ENCODE peak calls at places on chromosomes 7 and 10, in nine cellular contexts. N is kidney, X is astrocyte, T is fibroblast of mammary gland, O is cardiac muscle cell, D is RWPE1, A is tibial nerve, R is cardiac fibroblast, Y is neural progenitor cell. S is an unnamed sample.
A peak's percentile ranks its signal among the peaks of the same experiment; 100 is the strongest.

GRCh38 chr10:13853854-13854253 is 267.1 kb downstream of the PRPF18 start:
- DNase-seq in N (no peak), X (peak; percentile 67), T (no peak), O (no peak), D (no peak), A (no peak), R (peak; percentile 50), Y (no peak), S (no peak)

GRCh38 chr10:107440741-107441140 is 276.2 kb upstream of the SORCS1 start:
- DNase-seq in N (no peak), X (no peak), T (no peak), O (no peak), D (no peak), A (no peak), R (no peak), Y (no peak), S (no peak)

GRCh38 chr7:151181011-151181431 is 6.0 kb downstream of the ASB10 start:
- DNase-seq in N (no peak), X (no peak), T (no peak), O (no peak), D (no peak), A (no peak), R (no peak), Y (no peak), S (no peak)

GRCh38 chr10:103666109-103666508 is 172.6 kb downstream of the NEURL1 start:
- DNase-seq in N (no peak), X (no peak), T (peak; percentile 69), O (no peak), D (no peak), A (no peak), R (peak; percentile 58), Y (no peak), S (no peak)

GRCh38 chr10:107740962-107741690 is 576.6 kb upstream of the SORCS1 start:
- DNase-seq in N (no peak), X (peak; percentile 22), T (peak; percentile 53), O (no peak), D (no peak), A (no peak), R (peak; percentile 20), Y (no peak), S (no peak)

GRCh38 chr7:100465702-100466311 is 1.7 kb upstream of the SPACDR start:
- DNase-seq in N (peak; percentile 93), X (peak; percentile 55), T (peak; percentile 70), O (peak; percentile 69), D (peak; percentile 59), A (peak; percentile 56), R (peak; percentile 89), Y (peak; percentile 81), S (no peak)

GRCh38 chr10:75407716-75408511 is 6.3 kb upstream of the ZNF503 start:
- DNase-seq in N (peak; percentile 90), X (no peak), T (peak; percentile 28), O (peak; percentile 66), D (no peak), A (no peak), R (no peak), Y (peak; percentile 78), S (no peak)

GRCh38 chr10:80767940-80768339 is 230.2 kb downstream of the SH2D4B start:
- DNase-seq in N (no peak), X (no peak), T (no peak), O (no peak), D (no peak), A (no peak), R (no peak), Y (no peak), S (no peak)

GRCh38 chr7:12772768-12773167 is 85.3 kb downstream of the ARL4A start:
- DNase-seq in N (no peak), X (no peak), T (no peak), O (no peak), D (no peak), A (no peak), R (no peak), Y (no peak), S (no peak)

GRCh38 chr10:32958992-32959703 is 1.1 kb upstream of the ITGB1 start:
- DNase-seq in N (no peak), X (no peak), T (no peak), O (no peak), D (no peak), A (no peak), R (no peak), Y (no peak), S (no peak)

GRCh38 chr10:35420827-35421552 is 84.7 kb downstream of the CCNY start:
- DNase-seq in N (no peak), X (peak; percentile 24), T (no peak), O (no peak), D (no peak), A (no peak), R (no peak), Y (no peak), S (no peak)

GRCh38 chr7:92856436-92856835 is 20.1 kb upstream of the CDK6 start:
- DNase-seq in N (no peak), X (no peak), T (no peak), O (no peak), D (no peak), A (no peak), R (no peak), Y (no peak), S (no peak)

GRCh38 chr10:117503170-117503885 is 39.2 kb upstream of the EMX2 start:
- DNase-seq in N (no peak), X (no peak), T (peak; percentile 18), O (no peak), D (no peak), A (no peak), R (peak; percentile 21), Y (peak; percentile 23), S (no peak)

GRCh38 chr7:112056409-112056808 is 149.8 kb downstream of the DOCK4 start:
- DNase-seq in N (no peak), X (no peak), T (peak; percentile 57), O (no peak), D (peak; percentile 8), A (no peak), R (peak; percentile 26), Y (peak; percentile 40), S (peak; percentile 29)

GRCh38 chr7:130966246-130967009 is 232.4 kb upstream of the KLF14 start:
- DNase-seq in N (no peak), X (peak; percentile 91), T (peak; percentile 87), O (no peak), D (no peak), A (no peak), R (no peak), Y (no peak), S (no peak)

DNA sequence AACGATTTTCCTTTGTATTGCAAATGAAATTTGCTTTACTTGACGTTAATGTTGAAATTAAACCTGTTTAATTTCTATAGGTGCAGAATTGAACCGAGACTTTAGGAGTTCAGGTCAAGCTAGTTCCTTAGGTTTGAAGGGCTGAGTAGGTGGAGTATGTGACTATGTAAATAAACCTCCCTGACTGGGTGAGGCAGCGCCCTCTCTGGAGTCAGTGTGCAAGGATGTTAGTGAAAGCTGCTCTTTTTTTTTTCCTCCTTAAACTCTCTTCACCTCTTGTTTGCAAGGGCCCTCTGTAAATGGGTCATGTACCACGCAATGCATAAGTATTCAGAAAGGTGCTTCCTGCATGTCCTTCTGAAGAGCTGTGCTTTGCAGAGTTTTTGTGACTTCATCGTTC is 33.8 kb downstream of the GALNT17 start:
- DNase-seq in N (no peak), X (no peak), T (no peak), O (no peak), D (no peak), A (no peak), R (no peak), Y (no peak), S (no peak)
- TF ChIP-seq CTCF in N (no peak), X (no peak), T (no peak), O (no peak), D (no peak), A (no peak), R (no peak), Y (peak; percentile 31), S (no peak)

GRCh38 chr10:102009801-102010425 is 46.1 kb downstream of the ARMH3 start:
- DNase-seq in N (no peak), X (peak; percentile 86), T (peak; percentile 92), O (peak; percentile 82), D (peak; percentile 91), A (no peak), R (peak; percentile 94), Y (peak; percentile 81), S (peak; percentile 73)
- TF ChIP-seq CTCF in N (peak; percentile 92), X (peak; percentile 100), T (peak; percentile 100), O (peak; percentile 99), D (peak; percentile 95), A (peak; percentile 93), R (peak; percentile 99), Y (peak; percentile 99), S (peak; percentile 99)

DNA sequence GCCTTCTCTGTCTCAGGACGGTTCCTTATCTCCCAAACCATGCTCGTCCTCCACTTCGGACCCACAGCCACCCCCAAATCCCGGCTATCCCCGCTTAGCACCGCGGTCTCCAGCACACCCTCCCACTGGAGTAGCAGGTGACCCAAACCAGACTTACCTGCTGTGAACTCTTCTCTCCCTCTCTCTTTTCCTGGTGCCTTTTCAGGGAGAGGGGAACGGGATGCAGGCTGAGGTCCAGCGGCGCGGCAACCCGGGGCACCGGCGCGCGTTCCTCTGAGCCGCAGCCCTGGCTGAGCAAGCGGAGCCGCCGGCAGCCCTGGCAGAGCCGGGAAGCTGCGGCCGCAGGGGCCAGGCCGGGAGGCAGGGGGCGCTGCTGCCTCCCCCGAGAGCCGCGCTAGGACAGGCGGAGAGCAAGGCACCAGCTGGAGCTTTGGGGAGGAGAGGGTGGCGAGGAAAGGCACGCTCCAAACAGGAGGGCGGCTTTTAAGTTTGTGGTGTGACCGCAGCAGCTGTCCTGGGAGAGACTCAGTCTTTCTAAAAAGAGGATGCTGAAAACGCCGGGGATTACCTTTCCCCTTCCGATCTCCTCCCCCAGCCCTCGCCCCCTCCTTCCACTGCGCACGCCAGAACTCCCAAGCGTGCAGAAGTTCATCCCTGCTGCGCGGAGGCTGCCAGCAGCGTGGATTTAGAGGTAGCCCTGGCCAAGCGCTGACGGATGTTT is at the start of gene SEMA3D:
- DNase-seq in N (peak; percentile 86), X (peak; percentile 74), T (peak; percentile 75), O (peak; percentile 90), D (peak; percentile 55), A (peak; percentile 57), R (peak; percentile 87), Y (peak; percentile 92), S (peak; percentile 48)
- TF ChIP-seq CTCF in N (peak; percentile 76), X (peak; percentile 56), T (peak; percentile 60), O (peak; percentile 96), D (peak; percentile 60), A (peak; percentile 78), R (peak; percentile 68), Y (peak; percentile 92), S (peak; percentile 85)

GRCh38 chr7:105854516-105854915 is 21.9 kb downstream of the ATXN7L1 start:
- DNase-seq in N (no peak), X (no peak), T (no peak), O (no peak), D (no peak), A (no peak), R (peak; percentile 18), Y (no peak), S (no peak)

GRCh38 chr7:105851064-105851463 is 25.3 kb downstream of the ATXN7L1 start:
- DNase-seq in N (no peak), X (no peak), T (no peak), O (no peak), D (no peak), A (no peak), R (no peak), Y (no peak), S (no peak)

GRCh38 chr7:105849122-105849855 is 27.1 kb downstream of the ATXN7L1 start:
- DNase-seq in N (no peak), X (no peak), T (peak; percentile 15), O (no peak), D (peak; percentile 29), A (no peak), R (no peak), Y (no peak), S (no peak)

GRCh38 chr7:105857009-105857952 is 19.1 kb downstream of the ATXN7L1 start:
- DNase-seq in N (no peak), X (no peak), T (no peak), O (no peak), D (no peak), A (no peak), R (no peak), Y (no peak), S (no peak)

GRCh38 chr7:105853931-105854419 is 22.4 kb downstream of the ATXN7L1 start:
- DNase-seq in N (no peak), X (no peak), T (peak; percentile 52), O (no peak), D (no peak), A (no peak), R (peak; percentile 27), Y (peak; percentile 45), S (no peak)
- TF ChIP-seq CTCF in N (no peak), X (no peak), T (no peak), O (peak; percentile 12), D (no peak), A (peak; percentile 7), R (no peak), Y (peak; percentile 22), S (peak; percentile 12)

S was measured in retinal pigment epithelial cell.